ENCODE peak calls at places on chromosomes 12 and 14, in four cellular contexts. One of them, this sample, is unnamed. For H3K36me3 and H3K4me1, the result is how much of the 10 kb centered on the place peaks cover.

GRCh38 chr14:54123836-54124235 is 167.2 kb upstream of the BMP4 start:
- DNase-seq in astrocyte: peak
- DNase-seq in mesenchymal stem cell: no peak
- DNase-seq in CD4-positive, CD25-positive, alpha-beta regulatory T cell: no peak
- DNase-seq in this sample: no peak

GRCh38 chr14:104794641-104795467 is 694 bp downstream of the AKT1 start:
- DNase-seq in mesenchymal stem cell: peak
- DNase-seq in CD4-positive, CD25-positive, alpha-beta regulatory T cell: no peak
- DNase-seq in astrocyte: peak
- DNase-seq in this sample: peak

GRCh38 chr12:109156036-109156435 is 39.6 kb downstream of the ACACB start:
- DNase-seq in mesenchymal stem cell: no peak
- DNase-seq in astrocyte: no peak
- DNase-seq in CD4-positive, CD25-positive, alpha-beta regulatory T cell: no peak
- DNase-seq in this sample: no peak

GRCh38 chr12:98758331-98758730 is 113.2 kb downstream of the APAF1 start:
- DNase-seq in CD4-positive, CD25-positive, alpha-beta regulatory T cell: no peak
- DNase-seq in astrocyte: peak
- DNase-seq in mesenchymal stem cell: no peak
- DNase-seq in this sample: no peak

GRCh38 chr14:39367387-39367751 is 64.9 kb downstream of the FBXO33 start:
- DNase-seq in mesenchymal stem cell: no peak
- DNase-seq in CD4-positive, CD25-positive, alpha-beta regulatory T cell: no peak
- DNase-seq in astrocyte: no peak
- DNase-seq in this sample: no peak

GRCh38 chr14:30426463-30426862 is 132.5 kb upstream of the G2E3 start:
- DNase-seq in mesenchymal stem cell: no peak
- DNase-seq in astrocyte: no peak
- DNase-seq in CD4-positive, CD25-positive, alpha-beta regulatory T cell: no peak
- DNase-seq in this sample: no peak

GRCh38 chr14:100341301-100342031 is 18.3 kb downstream of the SLC25A47 start:
- DNase-seq in mesenchymal stem cell: peak
- DNase-seq in astrocyte: peak
- DNase-seq in CD4-positive, CD25-positive, alpha-beta regulatory T cell: no peak
- DNase-seq in this sample: no peak

GRCh38 chr12:43969882-43970281 is 134.0 kb downstream of the TMEM117 start:
- DNase-seq in mesenchymal stem cell: no peak
- DNase-seq in CD4-positive, CD25-positive, alpha-beta regulatory T cell: no peak
- DNase-seq in astrocyte: peak
- DNase-seq in this sample: no peak

GRCh38 chr12:14443531-14443930 is 78.0 kb downstream of the ATF7IP start:
- DNase-seq in CD4-positive, CD25-positive, alpha-beta regulatory T cell: no peak
- DNase-seq in astrocyte: no peak
- DNase-seq in mesenchymal stem cell: peak
- DNase-seq in this sample: no peak

DNA sequence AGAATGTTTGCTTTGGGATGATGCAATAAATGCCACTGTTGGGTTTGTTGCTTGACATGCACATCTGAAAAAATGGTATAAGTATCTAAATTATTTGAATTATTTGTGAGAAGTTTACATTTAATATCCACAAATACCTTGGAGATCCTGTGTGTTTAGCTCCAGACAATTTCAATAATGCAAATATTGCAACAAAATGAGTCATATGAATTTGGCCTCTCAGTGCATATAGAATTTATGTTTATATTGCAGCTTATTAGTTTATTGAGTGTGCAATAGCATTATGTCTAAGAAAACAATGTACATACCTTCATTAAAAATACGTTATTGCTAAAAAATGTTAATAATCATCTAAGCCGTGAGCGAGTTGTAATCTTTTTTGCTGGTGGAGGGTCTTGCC is 153.3 kb downstream of the FSCB start:
- DNase-seq in CD4-positive, CD25-positive, alpha-beta regulatory T cell: no peak
- DNase-seq in mesenchymal stem cell: no peak
- DNase-seq in astrocyte: no peak
- DNase-seq in this sample: no peak
- H3K36me3 ChIP-seq in CD4-positive, CD25-positive, alpha-beta regulatory T cell: under half
- H3K36me3 ChIP-seq in mesenchymal stem cell: under half
- H3K36me3 ChIP-seq in astrocyte: under half
- H3K36me3 ChIP-seq in this sample: under half

GRCh38 chr12:47883663-47884195 is 21.1 kb downstream of the VDR start:
- DNase-seq in CD4-positive, CD25-positive, alpha-beta regulatory T cell: no peak
- DNase-seq in mesenchymal stem cell: no peak
- DNase-seq in astrocyte: no peak
- DNase-seq in this sample: no peak
- H3K4me1 ChIP-seq in CD4-positive, CD25-positive, alpha-beta regulatory T cell: under half
- H3K4me1 ChIP-seq in mesenchymal stem cell: under half
- H3K4me1 ChIP-seq in astrocyte: under half
- H3K4me1 ChIP-seq in this sample: under half

GRCh38 chr12:123469978-123470377 is 12.0 kb downstream of the SNRNP35 start:
- DNase-seq in mesenchymal stem cell: no peak
- DNase-seq in astrocyte: no peak
- DNase-seq in CD4-positive, CD25-positive, alpha-beta regulatory T cell: no peak
- DNase-seq in this sample: no peak
- H3K36me3 ChIP-seq in mesenchymal stem cell: under half
- H3K36me3 ChIP-seq in astrocyte: under half
- H3K36me3 ChIP-seq in CD4-positive, CD25-positive, alpha-beta regulatory T cell: under half
- H3K36me3 ChIP-seq in this sample: under half

GRCh38 chr14:24435998-24436354 is 6.2 kb downstream of the KHNYN start:
- DNase-seq in CD4-positive, CD25-positive, alpha-beta regulatory T cell: no peak
- DNase-seq in mesenchymal stem cell: no peak
- DNase-seq in astrocyte: no peak
- DNase-seq in this sample: no peak
- H3K4me1 ChIP-seq in CD4-positive, CD25-positive, alpha-beta regulatory T cell: under half
- H3K4me1 ChIP-seq in mesenchymal stem cell: under half
- H3K4me1 ChIP-seq in astrocyte: under half
- H3K4me1 ChIP-seq in this sample: under half